ENCODE peak calls at places on chromosomes 11 and 22, in five cellular contexts. D, A, V, T and I are unnamed samples.

GRCh38 chr11:106031210-106031845 is 9.3 kb upstream of the MSANTD4 start:
- DNase-seq in V (no peak), T (no peak), A (no peak), D (no peak), I (no peak)

GRCh38 chr11:132874638-132875037 is 657.7 kb downstream of the OPCML start:
- DNase-seq in T (no peak), V (peak), D (peak), A (no peak), I (no peak)

GRCh38 chr22:48804811-48805301 is 1022.8 kb downstream of the BRD1 start:
- DNase-seq in T (no peak), D (no peak), A (no peak), V (no peak), I (no peak)

GRCh38 chr11:30006876-30007275 is 10.0 kb downstream of the KCNA4 start:
- DNase-seq in V (no peak), T (no peak), D (no peak), A (no peak), I (no peak)

GRCh38 chr22:19117111-19117512 is 5.1 kb downstream of the DGCR2 start:
- DNase-seq in D (no peak), A (no peak), V (no peak), T (no peak), I (peak)

GRCh38 chr11:128886401-128887119 is 4.6 kb upstream of the KCNJ5 start:
- DNase-seq in D (no peak), T (no peak), V (no peak), A (peak), I (peak)

GRCh38 chr11:94664336-94664735 is 97.2 kb downstream of the PIWIL4 start:
- DNase-seq in A (no peak), T (no peak), D (no peak), V (no peak), I (no peak)

GRCh38 chr11:107928767-107929507 is 689 bp downstream of the RAB39A start:
- DNase-seq in A (no peak), V (no peak), D (no peak), T (no peak), I (peak)

GRCh38 chr11:116167706-116168458 is 604.9 kb downstream of the BUD13 start:
- DNase-seq in T (no peak), V (no peak), D (no peak), A (no peak), I (no peak)

GRCh38 chr11:110679323-110679980 is 32.8 kb downstream of the ARHGAP20 start:
- DNase-seq in D (peak), T (no peak), A (no peak), V (peak), I (no peak)

GRCh38 chr11:115085461-115086220 is 407.3 kb downstream of the NXPE2 start:
- DNase-seq in T (no peak), D (no peak), V (no peak), A (no peak), I (no peak)

GRCh38 chr22:26172389-26172990 is 3.2 kb downstream of the SEZ6L start:
- DNase-seq in D (peak), T (no peak), A (peak), V (no peak), I (peak)

GRCh38 chr22:28344893-28345292 is 334.7 kb downstream of the TTC28 start:
- DNase-seq in V (no peak), T (no peak), D (peak), A (no peak), I (no peak)

GRCh38 chr11:2913029-2913431 is 16.2 kb downstream of the PHLDA2 start:
- DNase-seq in A (no peak), D (peak), T (no peak), V (no peak), I (no peak)
- H3K27ac ChIP-seq in A (no peak), D (no peak), T (peak), V (no peak), I (peak)

GRCh38 chr11:68040957-68041591 is 2.2 kb downstream of the TCIRG1 start:
- DNase-seq in D (no peak), V (no peak), T (no peak), A (no peak), I (no peak)

GRCh38 chr11:68038718-68039525 is at the start of gene TCIRG1:
- DNase-seq in A (peak), D (peak), V (no peak), T (peak), I (peak)

GRCh38 chr11:68039526-68040086 is 781 bp downstream of the TCIRG1 start:
- DNase-seq in A (peak), V (no peak), D (no peak), T (no peak), I (peak)

GRCh38 chr11:68041617-68042218 is 2.9 kb downstream of the TCIRG1 start:
- DNase-seq in V (no peak), A (no peak), T (no peak), D (no peak), I (no peak)

DNA sequence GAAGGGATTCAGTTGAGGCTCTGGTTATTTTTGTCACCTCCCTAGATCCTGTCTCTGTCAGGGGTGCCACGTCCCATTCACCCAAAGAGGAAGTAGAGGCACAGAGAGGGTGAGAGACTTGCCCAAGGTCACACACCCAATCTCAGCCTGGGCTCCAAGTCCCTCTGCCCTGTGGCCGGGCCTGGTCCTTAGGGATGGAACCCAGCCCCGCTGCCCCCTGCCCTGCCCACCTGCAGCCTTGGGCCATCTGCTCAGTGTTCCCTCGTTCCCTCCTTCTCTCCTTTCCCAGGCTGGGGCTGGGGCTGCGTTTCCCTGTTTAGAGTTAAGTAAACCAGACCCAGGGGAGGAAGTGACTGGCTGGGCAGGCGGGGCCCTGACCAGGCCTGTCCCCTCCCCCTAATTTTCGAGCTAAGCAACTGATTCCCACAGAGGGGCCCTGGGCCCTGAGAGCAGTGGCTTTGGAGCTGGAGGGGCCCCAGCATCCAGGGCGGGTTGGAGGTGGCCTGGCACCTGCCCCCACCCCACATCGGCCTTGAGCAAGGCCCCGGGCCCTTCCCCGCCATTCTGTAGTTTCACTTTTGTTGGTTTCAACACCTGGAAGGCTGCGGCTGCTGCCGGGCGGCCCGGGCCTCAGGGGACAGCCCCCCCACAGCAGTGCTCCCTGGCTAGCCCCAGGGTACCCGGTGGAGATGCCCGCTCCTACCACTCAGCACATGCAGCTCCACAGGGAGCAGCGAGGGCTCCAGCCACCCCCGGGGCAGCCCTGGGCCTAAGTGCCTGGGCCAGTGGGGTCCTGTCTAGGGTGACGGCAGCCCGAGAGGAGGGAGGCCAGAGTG is 1.5 kb downstream of the TCIRG1 start:
- DNase-seq in D (peak), A (peak), T (peak), V (peak), I (peak)
- H3K4me3 ChIP-seq in D (no peak), A (peak), T (peak), V (peak), I (peak)

DNA sequence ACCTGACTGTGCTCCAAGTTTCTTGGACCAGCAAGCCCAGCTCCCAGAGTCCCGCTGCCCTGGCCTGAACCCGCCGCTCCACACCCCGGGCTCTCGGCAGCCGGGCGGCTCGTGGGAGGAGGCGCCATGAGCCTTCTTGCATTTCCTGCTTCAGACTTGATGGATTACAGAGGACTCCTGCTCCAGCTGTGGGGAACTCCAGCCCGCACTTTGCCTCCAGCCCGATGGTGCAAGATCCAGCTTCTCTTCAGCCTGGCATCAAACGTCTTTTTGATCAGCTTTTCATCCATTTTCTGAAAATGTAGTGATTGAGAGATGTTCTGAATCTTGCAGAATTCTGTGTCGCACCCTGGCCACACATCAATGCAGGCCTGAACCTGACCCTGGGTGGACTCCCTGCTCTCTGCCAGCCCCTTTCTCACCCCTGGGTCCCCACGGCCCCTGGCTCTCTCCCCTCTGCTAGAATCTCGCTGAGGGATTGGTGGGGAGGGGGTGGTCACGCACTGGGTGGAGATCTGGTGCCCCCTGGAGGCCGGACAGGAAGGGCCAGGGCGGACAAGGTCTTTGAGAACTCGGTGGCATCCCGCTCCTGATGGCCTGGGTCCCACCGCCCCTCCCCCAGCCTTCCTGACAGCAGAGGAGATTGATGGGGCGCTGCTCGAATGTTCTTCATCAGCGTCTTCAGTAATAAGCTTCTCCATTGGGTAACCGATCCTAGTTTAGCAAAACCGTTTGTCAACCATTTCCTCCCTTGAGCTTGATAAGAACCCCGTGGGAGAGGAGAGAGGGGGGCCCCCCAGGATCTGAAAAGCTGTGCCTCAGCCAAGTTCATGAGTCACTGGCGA is 12.1 kb upstream of the NFAM1 start:
- DNase-seq in D (peak), T (peak), A (peak), V (peak), I (peak)
- H3K27ac ChIP-seq in D (peak), T (peak), A (no peak), V (peak), I (peak)

DNA sequence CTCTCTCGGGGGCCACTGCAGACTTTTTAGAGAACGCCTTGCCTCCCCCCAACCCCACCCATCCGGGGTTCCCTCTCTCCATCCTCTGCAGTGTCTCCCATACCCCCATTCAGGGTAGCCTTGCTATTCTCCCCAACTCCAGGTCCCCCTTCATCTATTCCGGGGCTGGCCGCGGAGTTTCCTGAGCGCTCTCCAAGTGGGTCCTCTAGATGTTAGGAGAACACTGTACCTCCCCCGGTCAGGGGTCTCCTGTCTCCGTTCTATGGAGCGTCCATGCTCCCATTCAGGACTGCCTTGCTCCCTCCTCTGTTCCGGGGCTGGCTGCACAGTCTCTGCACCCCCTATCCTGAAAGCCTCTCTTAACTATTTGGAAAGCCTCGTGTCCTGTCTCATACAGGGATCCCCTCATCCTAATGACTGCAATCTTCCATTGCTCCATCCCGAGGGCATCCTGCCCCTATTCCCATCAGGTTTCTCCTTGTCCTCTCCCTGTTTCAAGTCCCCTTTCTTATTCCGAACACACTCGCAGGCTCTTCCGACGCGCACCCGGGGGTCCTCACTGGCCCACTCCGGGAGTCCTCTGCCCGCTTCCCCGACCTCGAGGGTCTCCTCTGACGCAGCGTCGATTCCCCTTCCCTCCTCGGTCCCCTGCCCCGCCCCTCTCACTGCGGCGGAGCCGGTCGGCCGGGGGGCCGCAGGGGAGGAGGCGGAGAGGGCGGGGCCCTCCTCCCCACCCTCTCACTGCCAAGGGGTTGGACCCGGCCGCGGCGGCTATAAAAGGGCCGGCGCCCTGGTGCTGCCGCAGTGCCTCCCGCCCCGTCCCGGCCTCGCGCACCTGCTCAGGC is at the start of gene NEFH:
- DNase-seq in V (no peak), T (no peak), D (no peak), A (no peak), I (no peak)
- H3K4me3 ChIP-seq in V (peak), T (peak), D (peak), A (no peak), I (no peak)

DNA sequence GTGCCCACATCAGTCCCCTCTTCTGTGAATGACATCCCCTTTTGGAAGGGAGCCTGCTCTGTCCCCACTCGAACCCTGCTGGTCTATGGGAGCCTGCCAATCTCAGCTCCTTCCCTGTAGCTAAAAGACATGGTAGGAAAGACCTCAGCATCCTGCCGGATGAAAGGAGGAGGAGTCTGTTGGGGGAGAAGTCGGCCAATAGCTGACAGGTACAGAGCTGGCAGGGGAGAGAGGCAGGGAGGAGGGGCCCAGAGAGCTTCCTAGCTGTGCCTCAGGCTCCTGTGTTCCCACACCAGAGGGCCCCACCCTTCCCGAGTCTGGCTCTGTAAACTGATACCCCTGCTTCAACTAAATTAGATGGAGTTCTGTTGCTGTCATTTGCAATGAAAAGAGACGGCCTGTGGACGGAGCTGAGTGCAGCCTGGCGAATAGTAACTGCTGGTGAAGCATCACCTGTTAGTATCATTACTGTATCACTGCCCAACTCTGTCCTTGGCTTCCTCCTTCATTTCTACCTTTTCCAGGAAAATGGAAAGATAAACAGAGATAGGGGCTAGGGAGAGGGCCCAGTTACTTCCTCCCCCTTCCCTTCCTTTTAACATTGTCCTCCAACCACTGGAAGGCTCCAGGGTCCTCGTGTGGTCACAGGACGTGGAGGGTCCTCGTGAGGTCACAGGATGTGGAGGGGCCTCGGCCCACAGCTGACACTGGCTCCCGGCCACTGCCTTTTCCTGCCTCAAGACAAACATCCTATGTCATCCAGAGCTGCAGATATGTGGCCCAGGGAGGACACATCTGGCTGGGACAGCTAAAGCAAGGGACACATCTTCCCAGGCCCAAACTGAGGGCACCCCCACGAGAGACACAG is 15.1 kb downstream of the FXYD6 start:
- DNase-seq in A (no peak), V (no peak), D (no peak), T (no peak), I (no peak)
- H3K27ac ChIP-seq in A (no peak), V (no peak), D (peak), T (peak), I (no peak)

DNA sequence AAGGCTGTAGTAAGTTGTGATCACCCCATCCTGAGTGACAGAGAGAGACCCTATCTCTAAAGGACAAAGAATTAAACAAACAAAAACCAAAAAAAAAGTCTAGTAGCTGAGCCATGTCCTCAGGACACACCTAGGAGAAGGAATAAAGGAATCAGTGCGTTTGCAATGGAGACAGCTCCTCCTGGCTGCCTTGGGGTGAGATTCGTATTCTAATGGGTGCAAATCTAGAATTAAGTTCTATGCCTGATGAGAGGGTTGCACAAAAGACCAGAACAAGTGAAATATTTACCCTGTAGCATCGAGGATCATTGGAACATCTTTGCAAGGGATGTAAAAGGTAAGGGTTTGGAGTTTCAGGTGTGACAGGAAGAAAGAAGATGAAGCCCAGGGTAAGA is 70.3 kb upstream of the BMAL1 start:
- DNase-seq in V (no peak), D (no peak), A (no peak), T (no peak), I (no peak)
- H3K4me3 ChIP-seq in V (no peak), D (no peak), A (no peak), T (no peak), I (no peak)